ENCODE peak calls at places on chromosomes 1 and 21, in seven cellular contexts. One of them, this sample, is unnamed.
A peak's percentile ranks its signal among the peaks of the same experiment; 100 is the strongest.

GRCh38 chr1:169577981-169578738 is 8.1 kb downstream of the F5 start:
- DNase-seq in GM06990: no peak
- DNase-seq in brain microvascular endothelial cell: no peak
- DNase-seq in A549: no peak
- DNase-seq in astrocyte: no peak
- DNase-seq in GM23338: no peak
- DNase-seq in GM12865: no peak
- DNase-seq in this sample: no peak

GRCh38 chr1:231679109-231679508 is 52.5 kb downstream of the DISC1 start:
- DNase-seq in astrocyte: no peak
- DNase-seq in GM12865: no peak
- DNase-seq in GM06990: no peak
- DNase-seq in brain microvascular endothelial cell: no peak
- DNase-seq in A549: no peak
- DNase-seq in GM23338: peak; percentile 12
- DNase-seq in this sample: no peak

GRCh38 chr21:45640001-45640887 is 3.3 kb upstream of the PCBP3 start:
- DNase-seq in GM12865: no peak
- DNase-seq in A549: no peak
- DNase-seq in GM23338: peak; percentile 7
- DNase-seq in GM06990: no peak
- DNase-seq in brain microvascular endothelial cell: no peak
- DNase-seq in astrocyte: no peak
- DNase-seq in this sample: no peak

GRCh38 chr1:71641013-71641412 is 560.2 kb upstream of the ZRANB2 start:
- DNase-seq in GM06990: no peak
- DNase-seq in GM23338: no peak
- DNase-seq in astrocyte: no peak
- DNase-seq in brain microvascular endothelial cell: no peak
- DNase-seq in A549: no peak
- DNase-seq in GM12865: no peak
- DNase-seq in this sample: no peak

GRCh38 chr1:2345297-2346075 is 45.9 kb downstream of the MORN1 start:
- DNase-seq in brain microvascular endothelial cell: no peak
- DNase-seq in GM12865: no peak
- DNase-seq in A549: no peak
- DNase-seq in GM06990: no peak
- DNase-seq in GM23338: no peak
- DNase-seq in astrocyte: no peak
- DNase-seq in this sample: no peak

GRCh38 chr1:169155675-169156074 is 49.2 kb downstream of the ATP1B1 start:
- DNase-seq in GM06990: no peak
- DNase-seq in astrocyte: no peak
- DNase-seq in A549: no peak
- DNase-seq in GM12865: no peak
- DNase-seq in GM23338: no peak
- DNase-seq in brain microvascular endothelial cell: no peak
- DNase-seq in this sample: no peak

GRCh38 chr1:208093046-208093445 is 151.1 kb downstream of the PLXNA2 start:
- DNase-seq in A549: no peak
- DNase-seq in GM23338: no peak
- DNase-seq in GM06990: no peak
- DNase-seq in brain microvascular endothelial cell: no peak
- DNase-seq in astrocyte: no peak
- DNase-seq in GM12865: no peak
- DNase-seq in this sample: no peak

GRCh38 chr1:224644553-224645154 is 28.5 kb downstream of the CNIH3 start:
- DNase-seq in GM06990: peak; percentile 18
- DNase-seq in brain microvascular endothelial cell: peak; percentile 41
- DNase-seq in GM23338: peak; percentile 80
- DNase-seq in GM12865: peak; percentile 75
- DNase-seq in astrocyte: no peak
- DNase-seq in A549: peak; percentile 65
- DNase-seq in this sample: peak; percentile 65

GRCh38 chr1:244272471-244273261 is 179.0 kb downstream of the ADSS2 start:
- DNase-seq in GM12865: peak; percentile 88
- DNase-seq in GM23338: peak; percentile 86
- DNase-seq in A549: peak; percentile 92
- DNase-seq in brain microvascular endothelial cell: peak; percentile 77
- DNase-seq in astrocyte: peak; percentile 75
- DNase-seq in GM06990: peak; percentile 32
- DNase-seq in this sample: peak; percentile 94

GRCh38 chr1:41681331-41682136 is 197.1 kb upstream of the EDN2 start:
- DNase-seq in A549: no peak
- DNase-seq in GM06990: no peak
- DNase-seq in GM12865: no peak
- DNase-seq in astrocyte: peak; percentile 41
- DNase-seq in brain microvascular endothelial cell: peak; percentile 46
- DNase-seq in GM23338: no peak
- DNase-seq in this sample: peak; percentile 90

GRCh38 chr1:115377411-115377810 is 39.4 kb upstream of the NGF start:
- DNase-seq in brain microvascular endothelial cell: no peak
- DNase-seq in GM23338: no peak
- DNase-seq in A549: no peak
- DNase-seq in astrocyte: peak; percentile 14
- DNase-seq in GM12865: no peak
- DNase-seq in GM06990: no peak
- DNase-seq in this sample: peak; percentile 43

GRCh38 chr21:35607406-35607805 is 452.9 kb downstream of the SETD4 start:
- DNase-seq in astrocyte: no peak
- DNase-seq in GM06990: no peak
- DNase-seq in A549: no peak
- DNase-seq in GM23338: no peak
- DNase-seq in GM12865: no peak
- DNase-seq in brain microvascular endothelial cell: no peak
- DNase-seq in this sample: no peak

GRCh38 chr1:158017800-158018595 is 24.6 kb downstream of the KIRREL1 start:
- DNase-seq in GM12865: no peak
- DNase-seq in astrocyte: peak; percentile 59
- DNase-seq in brain microvascular endothelial cell: no peak
- DNase-seq in GM06990: no peak
- DNase-seq in A549: no peak
- DNase-seq in GM23338: peak; percentile 52
- DNase-seq in this sample: no peak

GRCh38 chr1:39666772-39667171 is 5.1 kb downstream of the NT5C1A start:
- DNase-seq in A549: no peak
- DNase-seq in GM06990: peak; percentile 76
- DNase-seq in GM23338: no peak
- DNase-seq in astrocyte: no peak
- DNase-seq in brain microvascular endothelial cell: no peak
- DNase-seq in GM12865: peak; percentile 92
- DNase-seq in this sample: no peak

GRCh38 chr1:34362949-34363348 is 186.2 kb downstream of the C1orf94 start:
- DNase-seq in GM12865: peak; percentile 21
- DNase-seq in astrocyte: no peak
- DNase-seq in GM06990: no peak
- DNase-seq in A549: no peak
- DNase-seq in GM23338: no peak
- DNase-seq in brain microvascular endothelial cell: no peak
- DNase-seq in this sample: no peak

GRCh38 chr21:36735724-36736310 is 36.9 kb downstream of the SIM2 start:
- DNase-seq in GM12865: no peak
- DNase-seq in astrocyte: no peak
- DNase-seq in GM23338: no peak
- DNase-seq in GM06990: no peak
- DNase-seq in A549: no peak
- DNase-seq in brain microvascular endothelial cell: no peak
- DNase-seq in this sample: no peak

GRCh38 chr1:111754964-111755320 is 759 bp upstream of the DDX20 start:
- DNase-seq in GM12865: peak; percentile 54
- DNase-seq in astrocyte: no peak
- DNase-seq in A549: peak; percentile 46
- DNase-seq in GM23338: peak; percentile 60
- DNase-seq in brain microvascular endothelial cell: peak; percentile 44
- DNase-seq in GM06990: no peak
- DNase-seq in this sample: peak; percentile 77

GRCh38 chr1:45608475-45609156 is 15.2 kb downstream of the CCDC17 start:
- DNase-seq in A549: no peak
- DNase-seq in GM06990: no peak
- DNase-seq in GM12865: no peak
- DNase-seq in GM23338: no peak
- DNase-seq in astrocyte: no peak
- DNase-seq in brain microvascular endothelial cell: no peak
- DNase-seq in this sample: no peak
- H3K4me3 ChIP-seq in A549: no peak overlapping the region
- H3K4me3 ChIP-seq in GM06990: no peak overlapping the region
- H3K4me3 ChIP-seq in GM12865: no peak overlapping the region
- H3K4me3 ChIP-seq in GM23338: no peak overlapping the region
- H3K4me3 ChIP-seq in astrocyte: no peak overlapping the region
- H3K4me3 ChIP-seq in brain microvascular endothelial cell: no peak overlapping the region
- H3K4me3 ChIP-seq in this sample: no peak overlapping the region

GRCh38 chr1:64505944-64506658 is 36.2 kb downstream of the CACHD1 start:
- DNase-seq in GM06990: peak; percentile 1
- DNase-seq in A549: peak; percentile 18
- DNase-seq in brain microvascular endothelial cell: no peak
- DNase-seq in GM12865: no peak
- DNase-seq in GM23338: no peak
- DNase-seq in astrocyte: no peak
- DNase-seq in this sample: no peak
- H3K4me3 ChIP-seq in GM06990: no peak overlapping the region
- H3K4me3 ChIP-seq in A549: peak overlapping the region; percentile 60
- H3K4me3 ChIP-seq in brain microvascular endothelial cell: peak overlapping the region; percentile 55
- H3K4me3 ChIP-seq in GM12865: no peak overlapping the region
- H3K4me3 ChIP-seq in GM23338: peak overlapping the region; percentile 56
- H3K4me3 ChIP-seq in astrocyte: no peak overlapping the region
- H3K4me3 ChIP-seq in this sample: peak overlapping the region; percentile 24

DNA sequence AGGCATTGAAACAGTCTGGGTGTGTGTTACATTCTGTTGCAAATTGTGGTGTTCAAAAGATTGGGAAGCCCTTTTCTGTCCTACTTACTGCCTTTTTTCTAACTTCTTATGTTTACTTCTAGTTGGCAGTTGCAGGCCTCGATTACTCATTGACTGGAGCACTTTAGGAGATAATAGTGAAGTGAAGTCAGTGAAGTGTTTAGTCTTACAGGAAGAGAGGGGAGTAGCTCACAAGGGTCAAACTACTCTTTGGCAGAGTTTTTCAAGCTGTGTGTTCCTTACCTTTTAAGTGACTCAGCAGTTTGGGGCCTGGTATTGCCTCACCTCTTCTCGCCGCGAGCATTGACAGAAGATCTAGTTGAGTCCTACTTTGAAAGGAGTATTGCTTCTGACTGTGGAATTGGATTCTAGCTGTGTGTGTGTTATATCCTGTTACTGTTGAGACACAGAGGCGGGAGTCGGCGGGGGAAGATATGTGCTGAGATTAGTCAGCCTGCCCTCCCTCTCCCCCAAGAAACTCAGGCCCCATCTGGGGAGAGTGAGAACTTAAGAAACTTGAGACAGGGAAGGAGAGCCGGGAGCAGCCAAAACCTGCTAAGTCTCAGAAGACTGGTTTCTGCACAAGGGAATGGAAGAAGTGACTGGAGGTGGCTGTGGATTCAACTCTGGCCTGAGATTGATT is 19.3 kb downstream of the AHCYL1 start:
- DNase-seq in GM06990: peak; percentile 41
- DNase-seq in GM12865: peak; percentile 84
- DNase-seq in brain microvascular endothelial cell: peak; percentile 98
- DNase-seq in astrocyte: peak; percentile 99
- DNase-seq in GM23338: peak; percentile 65
- DNase-seq in A549: peak; percentile 88
- DNase-seq in this sample: peak; percentile 98
- H3K4me3 ChIP-seq in GM06990: peak overlapping the region; percentile 6
- H3K4me3 ChIP-seq in GM12865: no peak overlapping the region
- H3K4me3 ChIP-seq in brain microvascular endothelial cell: peak overlapping the region; percentile 39
- H3K4me3 ChIP-seq in astrocyte: peak overlapping the region; percentile 49
- H3K4me3 ChIP-seq in GM23338: no peak overlapping the region
- H3K4me3 ChIP-seq in A549: peak overlapping the region; percentile 47
- H3K4me3 ChIP-seq in this sample: peak overlapping the region; percentile 25

GRCh38 chr1:162710349-162710748 is 78.1 kb downstream of the DDR2 start:
- DNase-seq in GM12865: no peak
- DNase-seq in GM23338: no peak
- DNase-seq in GM06990: no peak
- DNase-seq in astrocyte: no peak
- DNase-seq in brain microvascular endothelial cell: no peak
- DNase-seq in A549: no peak
- DNase-seq in this sample: no peak
- H3K4me3 ChIP-seq in GM12865: no peak overlapping the region
- H3K4me3 ChIP-seq in GM23338: no peak overlapping the region
- H3K4me3 ChIP-seq in GM06990: no peak overlapping the region
- H3K4me3 ChIP-seq in astrocyte: no peak overlapping the region
- H3K4me3 ChIP-seq in brain microvascular endothelial cell: no peak overlapping the region
- H3K4me3 ChIP-seq in A549: no peak overlapping the region
- H3K4me3 ChIP-seq in this sample: no peak overlapping the region

DNA sequence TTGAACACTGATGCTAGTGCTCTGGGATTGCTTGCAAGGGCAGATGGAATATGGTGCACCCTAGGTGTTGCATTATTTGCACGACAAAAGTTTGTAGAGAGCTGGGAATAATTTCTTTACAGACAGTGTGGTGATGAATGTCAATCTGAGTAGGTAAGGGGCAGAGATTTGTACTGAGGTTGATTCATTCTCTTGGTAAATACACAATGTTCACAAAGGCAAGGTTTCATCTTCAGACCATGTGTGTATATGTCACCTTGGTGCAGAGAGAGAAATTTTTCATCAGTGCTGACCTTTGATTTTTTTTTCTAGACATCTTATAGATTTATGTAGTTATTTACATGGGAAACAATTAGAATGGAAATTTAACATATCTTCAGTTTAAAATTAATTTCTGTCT is 5.0 kb downstream of the PTPRC start:
- DNase-seq in GM12865: no peak
- DNase-seq in astrocyte: no peak
- DNase-seq in brain microvascular endothelial cell: no peak
- DNase-seq in GM06990: no peak
- DNase-seq in GM23338: no peak
- DNase-seq in A549: no peak
- DNase-seq in this sample: no peak
- H3K4me3 ChIP-seq in GM12865: no peak overlapping the region
- H3K4me3 ChIP-seq in astrocyte: no peak overlapping the region
- H3K4me3 ChIP-seq in brain microvascular endothelial cell: no peak overlapping the region
- H3K4me3 ChIP-seq in GM06990: no peak overlapping the region
- H3K4me3 ChIP-seq in GM23338: no peak overlapping the region
- H3K4me3 ChIP-seq in A549: no peak overlapping the region
- H3K4me3 ChIP-seq in this sample: no peak overlapping the region

GRCh38 chr1:50422675-50422945 is 633 bp downstream of the DMRTA2 start:
- DNase-seq in GM12865: no peak
- DNase-seq in astrocyte: no peak
- DNase-seq in GM23338: no peak
- DNase-seq in A549: no peak
- DNase-seq in brain microvascular endothelial cell: no peak
- DNase-seq in GM06990: no peak
- DNase-seq in this sample: no peak
- H3K4me3 ChIP-seq in GM12865: no peak overlapping the region
- H3K4me3 ChIP-seq in astrocyte: peak overlapping the region; percentile 54
- H3K4me3 ChIP-seq in GM23338: peak overlapping the region; percentile 75
- H3K4me3 ChIP-seq in A549: no peak overlapping the region
- H3K4me3 ChIP-seq in brain microvascular endothelial cell: no peak overlapping the region
- H3K4me3 ChIP-seq in GM06990: peak overlapping the region; percentile 64
- H3K4me3 ChIP-seq in this sample: no peak overlapping the region

GRCh38 chr1:9690440-9691107 is 39.0 kb downstream of the PIK3CD start:
- DNase-seq in A549: no peak
- DNase-seq in GM06990: no peak
- DNase-seq in GM12865: no peak
- DNase-seq in GM23338: peak; percentile 43
- DNase-seq in astrocyte: no peak
- DNase-seq in brain microvascular endothelial cell: no peak
- DNase-seq in this sample: no peak
- H3K4me3 ChIP-seq in A549: peak overlapping the region; percentile 85
- H3K4me3 ChIP-seq in GM06990: no peak overlapping the region
- H3K4me3 ChIP-seq in GM12865: no peak overlapping the region
- H3K4me3 ChIP-seq in GM23338: peak overlapping the region; percentile 86
- H3K4me3 ChIP-seq in astrocyte: peak overlapping the region; percentile 63
- H3K4me3 ChIP-seq in brain microvascular endothelial cell: peak overlapping the region; percentile 66
- H3K4me3 ChIP-seq in this sample: peak overlapping the region; percentile 54